ENCODE peak calls at places on chromosomes 4 and X, in seven cellular contexts. J is T-cell, W is mucosa of gallbladder, V is aorta, R is T-helper 2 cell, F is spleen, Y is NAMALWA. D is an unnamed sample.

GRCh38 chr4:17447675-17448298 is 64.1 kb downstream of the QDPR start:
- DNase-seq in J (peak), W (peak), V (no peak), R (peak), F (no peak), Y (peak), D (no peak)

GRCh38 chr4:126957555-126958440 is 675.0 kb upstream of the INTU start:
- DNase-seq in J (no peak), W (no peak), V (no peak), R (no peak), F (no peak), Y (no peak), D (no peak)

GRCh38 chrX:13688772-13689518 is at the start of gene RAB9A:
- DNase-seq in J (peak), W (peak), V (peak), R (peak), F (peak), Y (peak), D (peak)

GRCh38 chr4:155512812-155513211 is 136.0 kb upstream of the MAP9 start:
- DNase-seq in J (no peak), W (no peak), V (no peak), R (no peak), F (no peak), Y (no peak), D (no peak)

GRCh38 chr4:41339812-41340809 is 83.4 kb downstream of the UCHL1 start:
- DNase-seq in J (no peak), W (no peak), V (no peak), R (no peak), F (no peak), Y (no peak), D (no peak)

GRCh38 chr4:169335331-169335730 is 64.6 kb upstream of the SH3RF1 start:
- DNase-seq in J (no peak), W (no peak), V (no peak), R (no peak), F (no peak), Y (no peak), D (no peak)

GRCh38 chrX:13180807-13181206 is 136.4 kb upstream of the FAM9C start:
- DNase-seq in J (no peak), W (no peak), V (no peak), R (no peak), F (no peak), Y (no peak), D (no peak)

GRCh38 chrX:8748855-8749254 is 16.9 kb upstream of the ANOS1 start:
- DNase-seq in J (no peak), W (no peak), V (no peak), R (no peak), F (no peak), Y (peak), D (no peak)

GRCh38 chrX:118259213-118259612 is 86.7 kb upstream of the WDR44 start:
- DNase-seq in J (no peak), W (no peak), V (no peak), R (no peak), F (no peak), Y (no peak), D (no peak)

GRCh38 chrX:79366888-79367749 is at the start of gene ITM2A:
- DNase-seq in J (peak), W (peak), V (peak), R (peak), F (peak), Y (no peak), D (peak)

GRCh38 chr4:56082809-56083208 is 134.1 kb downstream of the CEP135 start:
- DNase-seq in J (no peak), W (no peak), V (no peak), R (no peak), F (no peak), Y (peak), D (no peak)

GRCh38 chr4:136741468-136741867 is 790.8 kb downstream of the PCDH18 start:
- DNase-seq in J (no peak), W (no peak), V (no peak), R (no peak), F (no peak), Y (no peak), D (no peak)

GRCh38 chr4:139951051-139951450 is 202.9 kb downstream of the MAML3 start:
- DNase-seq in J (no peak), W (no peak), V (no peak), R (no peak), F (no peak), Y (no peak), D (no peak)

GRCh38 chrX:123860506-123860840 is 620 bp downstream of the XIAP start:
- DNase-seq in J (no peak), W (peak), V (no peak), R (no peak), F (no peak), Y (peak), D (no peak)

GRCh38 chr4:101954975-101955678 is 164.6 kb downstream of the BANK1 start:
- DNase-seq in J (no peak), W (no peak), V (no peak), R (no peak), F (no peak), Y (peak), D (no peak)

GRCh38 chr4:52244103-52244772 is 193.1 kb downstream of the SPATA18 start:
- DNase-seq in J (no peak), W (no peak), V (no peak), R (no peak), F (no peak), Y (no peak), D (no peak)

GRCh38 chr4:124948976-124949597 is 236.6 kb upstream of the ANKRD50 start:
- DNase-seq in J (no peak), W (peak), V (no peak), R (no peak), F (no peak), Y (no peak), D (no peak)

GRCh38 chrX:15903186-15903681 is 48.6 kb upstream of the AP1S2 start:
- DNase-seq in J (no peak), W (no peak), V (no peak), R (no peak), F (no peak), Y (peak), D (no peak)

GRCh38 chr4:78644744-78645330 is 93.3 kb downstream of the ANXA3 start:
- DNase-seq in J (peak), W (peak), V (no peak), R (peak), F (peak), Y (peak), D (no peak)

GRCh38 chr4:147816382-147817254 is 84.7 kb downstream of the ARHGAP10 start:
- DNase-seq in J (no peak), W (no peak), V (no peak), R (no peak), F (no peak), Y (no peak), D (no peak)

GRCh38 chr4:23789765-23790164 is 100.1 kb downstream of the PPARGC1A start:
- DNase-seq in J (no peak), W (peak), V (peak), R (no peak), F (no peak), Y (no peak), D (peak)

GRCh38 chr4:124694961-124695598 is 17.5 kb downstream of the ANKRD50 start:
- DNase-seq in J (no peak), W (no peak), V (no peak), R (no peak), F (no peak), Y (no peak), D (no peak)

GRCh38 chrX:15515931-15516330 is 15.3 kb downstream of the BMX start:
- DNase-seq in J (no peak), W (no peak), V (no peak), R (no peak), F (no peak), Y (no peak), D (no peak)

GRCh38 chr4:152516156-152516555 is 19.7 kb downstream of the FBXW7 start:
- DNase-seq in J (no peak), W (no peak), V (no peak), R (no peak), F (no peak), Y (no peak), D (no peak)

GRCh38 chrX:114959729-114960128 is 57.7 kb downstream of the IL13RA2 start:
- DNase-seq in J (no peak), W (no peak), V (no peak), R (no peak), F (no peak), Y (peak), D (no peak)

GRCh38 chr4:147494301-147494700 is 13.4 kb downstream of the EDNRA start:
- DNase-seq in J (no peak), W (no peak), V (no peak), R (no peak), F (no peak), Y (no peak), D (no peak)

GRCh38 chr4:68373513-68373912 is 23.6 kb upstream of the YTHDC1 start:
- DNase-seq in J (peak), W (peak), V (peak), R (peak), F (peak), Y (no peak), D (peak)

GRCh38 chr4:114677346-114677979 is 78.9 kb downstream of the UGT8 start:
- DNase-seq in J (no peak), W (no peak), V (no peak), R (no peak), F (no peak), Y (no peak), D (no peak)

GRCh38 chr4:44447563-44448504 is 775 bp downstream of the KCTD8 start:
- DNase-seq in J (no peak), W (peak), V (peak), R (no peak), F (peak), Y (no peak), D (peak)

GRCh38 chr4:181548873-181549541 is 694.2 kb upstream of the TENM3 start:
- DNase-seq in J (no peak), W (no peak), V (no peak), R (no peak), F (no peak), Y (no peak), D (no peak)

GRCh38 chr4:126779446-126780166 is 853.2 kb upstream of the INTU start:
- DNase-seq in J (no peak), W (no peak), V (peak), R (no peak), F (no peak), Y (no peak), D (no peak)

GRCh38 chrX:44105228-44105913 is 132.2 kb upstream of the NDP start:
- DNase-seq in J (no peak), W (no peak), V (no peak), R (no peak), F (no peak), Y (no peak), D (no peak)

GRCh38 chr4:138182838-138183426 is 59.2 kb downstream of the SLC7A11 start:
- DNase-seq in J (no peak), W (peak), V (no peak), R (no peak), F (no peak), Y (peak), D (no peak)

GRCh38 chr4:8537041-8537461 is 43.1 kb upstream of the GPR78 start:
- DNase-seq in J (no peak), W (peak), V (peak), R (no peak), F (no peak), Y (no peak), D (no peak)

GRCh38 chr4:119106036-119107000 is 29.3 kb upstream of the MYOZ2 start:
- DNase-seq in J (no peak), W (no peak), V (no peak), R (no peak), F (no peak), Y (no peak), D (no peak)

GRCh38 chrX:105821471-105822081 is 763 bp upstream of the NRK start:
- DNase-seq in J (no peak), W (no peak), V (no peak), R (no peak), F (peak), Y (no peak), D (peak)

GRCh38 chr4:55311792-55312490 is 34.1 kb upstream of the SRD5A3 start:
- DNase-seq in J (no peak), W (no peak), V (no peak), R (no peak), F (no peak), Y (peak), D (no peak)

GRCh38 chr4:1171306-1172227 is 816 bp downstream of the SPON2 start:
- DNase-seq in J (peak), W (no peak), V (peak), R (peak), F (peak), Y (no peak), D (no peak)

GRCh38 chrX:6187256-6187655 is 41.4 kb downstream of the NLGN4X start:
- DNase-seq in J (no peak), W (no peak), V (no peak), R (no peak), F (peak), Y (no peak), D (peak)

D was measured in Right ventricle myocardium inferior.